ENCODE peak calls at places on chromosomes 11 and 22, in nine cellular contexts. G is lung; B is endothelial cell; R is neuronal stem cell; D is substantia nigra; J is SW 1271; S is GDM1; L is stimulated activated CD8-positive, alpha-beta memory T cell treated with anti-CD3 and anti-CD28 coated beads, Interleukin-15, amount 100 ng/mL, for 24 hours; N is activated CD4-positive, alpha-beta T cell treated with anti-CD3 and anti-CD28 coated beads, Interleukin-2, amount 50 U/mL, for 1 hour. O is an unnamed sample.

GRCh38 chr11:104892723-104893511 is 5.3 kb downstream of the CASP12 start:
- DNase-seq in G (no peak), B (no peak), R (no peak), D (no peak), J (no peak), S (no peak), L (no peak), N (no peak), O (peak)

GRCh38 chr22:23302171-23303002 is 122.1 kb downstream of the BCR start:
- DNase-seq in G (no peak), B (no peak), R (no peak), D (no peak), J (no peak), S (no peak), L (no peak), N (no peak), O (no peak)

GRCh38 chr22:32810241-32811133 is 9.0 kb downstream of the TIMP3 start:
- DNase-seq in G (no peak), B (no peak), R (no peak), D (no peak), J (no peak), S (no peak), L (no peak), N (no peak), O (peak)

GRCh38 chr11:58788355-58789023 is 56.0 kb downstream of the GLYATL2 start:
- DNase-seq in G (peak), B (peak), R (peak), D (no peak), J (peak), S (peak), L (no peak), N (peak), O (peak)

GRCh38 chr11:93605638-93606037 is 55.8 kb upstream of the CEP295 start:
- DNase-seq in G (no peak), B (no peak), R (no peak), D (no peak), J (no peak), S (no peak), L (no peak), N (no peak), O (no peak)

GRCh38 chr11:1206391-1207271 is 16.2 kb upstream of the MUC5B start:
- DNase-seq in G (no peak), B (no peak), R (no peak), D (no peak), J (no peak), S (no peak), L (no peak), N (no peak), O (no peak)

GRCh38 chr11:120226242-120226641 is 13.7 kb upstream of the POU2F3 start:
- DNase-seq in G (no peak), B (no peak), R (no peak), D (no peak), J (no peak), S (no peak), L (no peak), N (no peak), O (no peak)

GRCh38 chr11:60899021-60899936 is 7.1 kb downstream of the PRPF19 start:
- DNase-seq in G (no peak), B (peak), R (peak), D (no peak), J (peak), S (peak), L (no peak), N (no peak), O (peak)

GRCh38 chr22:19105867-19106802 is 16.1 kb downstream of the DGCR2 start:
- DNase-seq in G (no peak), B (peak), R (no peak), D (no peak), J (no peak), S (no peak), L (no peak), N (peak), O (no peak)

GRCh38 chr11:66294626-66295620 is 3.2 kb downstream of the TMEM151A start:
- DNase-seq in G (no peak), B (no peak), R (no peak), D (no peak), J (no peak), S (no peak), L (no peak), N (no peak), O (no peak)

GRCh38 chr11:86484164-86484794 is 109.6 kb downstream of the CCDC81 start:
- DNase-seq in G (no peak), B (no peak), R (no peak), D (no peak), J (peak), S (no peak), L (no peak), N (no peak), O (peak)

GRCh38 chr11:45773271-45774022 is 31.5 kb upstream of the SLC35C1 start:
- DNase-seq in G (no peak), B (no peak), R (no peak), D (no peak), J (no peak), S (no peak), L (no peak), N (no peak), O (no peak)

GRCh38 chr11:20452585-20452984 is 65.1 kb downstream of the PRMT3 start:
- DNase-seq in G (no peak), B (no peak), R (no peak), D (no peak), J (no peak), S (no peak), L (no peak), N (no peak), O (no peak)

GRCh38 chr11:24861440-24861839 is 364.6 kb downstream of the LUZP2 start:
- DNase-seq in G (no peak), B (no peak), R (no peak), D (no peak), J (no peak), S (no peak), L (no peak), N (no peak), O (no peak)

GRCh38 chr11:34650528-34650927 is 29.6 kb downstream of the EHF start:
- DNase-seq in G (peak), B (no peak), R (no peak), D (no peak), J (no peak), S (peak), L (peak), N (peak), O (peak)

GRCh38 chr22:22025320-22026156 is 43.0 kb upstream of the TOP3B start:
- DNase-seq in G (no peak), B (no peak), R (no peak), D (no peak), J (no peak), S (no peak), L (no peak), N (no peak), O (no peak)

GRCh38 chr11:61880454-61880853 is 10.9 kb downstream of the FADS3 start:
- DNase-seq in G (no peak), B (no peak), R (no peak), D (no peak), J (no peak), S (no peak), L (no peak), N (no peak), O (no peak)

GRCh38 chr11:82225502-82225901 is 508.2 kb downstream of the FAM181B start:
- DNase-seq in G (no peak), B (no peak), R (no peak), D (no peak), J (no peak), S (no peak), L (no peak), N (no peak), O (no peak)

GRCh38 chr11:35511666-35512065 is 13.8 kb downstream of the PAMR1 start:
- DNase-seq in G (no peak), B (no peak), R (no peak), D (no peak), J (no peak), S (no peak), L (no peak), N (no peak), O (peak)

GRCh38 chr22:31682751-31683150 is 20.7 kb upstream of the PISD start:
- DNase-seq in G (no peak), B (no peak), R (no peak), D (no peak), J (no peak), S (no peak), L (no peak), N (no peak), O (no peak)

GRCh38 chr11:107741044-107741823 is 29.4 kb upstream of the SLN start:
- DNase-seq in G (peak), B (peak), R (no peak), D (no peak), J (no peak), S (peak), L (no peak), N (no peak), O (peak)

GRCh38 chr11:57646756-57647303 is 2.9 kb downstream of the YPEL4 start:
- DNase-seq in G (no peak), B (no peak), R (no peak), D (no peak), J (peak), S (no peak), L (no peak), N (no peak), O (no peak)

GRCh38 chr11:3808846-3809623 is 675 bp downstream of the PGAP2 start:
- DNase-seq in G (peak), B (no peak), R (no peak), D (no peak), J (peak), S (peak), L (no peak), N (peak), O (peak)

GRCh38 chr11:72586591-72587090 is 87.6 kb downstream of the PDE2A start:
- DNase-seq in G (no peak), B (no peak), R (no peak), D (no peak), J (no peak), S (no peak), L (no peak), N (no peak), O (no peak)

GRCh38 chr22:33542153-33542552 is 378.1 kb downstream of the LARGE1 start:
- DNase-seq in G (no peak), B (no peak), R (no peak), D (no peak), J (no peak), S (no peak), L (no peak), N (no peak), O (peak)

GRCh38 chr11:19370100-19370861 is 129.5 kb upstream of the E2F8 start:
- DNase-seq in G (peak), B (no peak), R (no peak), D (no peak), J (no peak), S (no peak), L (no peak), N (no peak), O (peak)

GRCh38 chr11:16897460-16898061 is 116.7 kb downstream of the PLEKHA7 start:
- DNase-seq in G (no peak), B (no peak), R (peak), D (no peak), J (no peak), S (peak), L (no peak), N (no peak), O (no peak)

GRCh38 chr11:8722156-8722555 is 39.6 kb downstream of the RPL27A start:
- DNase-seq in G (no peak), B (no peak), R (no peak), D (no peak), J (no peak), S (no peak), L (no peak), N (no peak), O (peak)

GRCh38 chr22:39718921-39719320 is 148.4 kb downstream of the CACNA1I start:
- DNase-seq in G (no peak), B (no peak), R (no peak), D (no peak), J (no peak), S (no peak), L (no peak), N (no peak), O (no peak)

GRCh38 chr11:128324051-128324481 is 263.3 kb downstream of the ETS1 start:
- DNase-seq in G (no peak), B (no peak), R (no peak), D (no peak), J (no peak), S (no peak), L (no peak), N (no peak), O (peak)

GRCh38 chr22:25775501-25775900 is 33.5 kb downstream of the MYO18B start:
- DNase-seq in G (no peak), B (peak), R (peak), D (no peak), J (no peak), S (no peak), L (no peak), N (no peak), O (peak)

GRCh38 chr11:104118105-104118762 is 45.7 kb downstream of the PDGFD start:
- DNase-seq in G (no peak), B (no peak), R (no peak), D (no peak), J (no peak), S (no peak), L (no peak), N (no peak), O (no peak)

GRCh38 chr22:41449321-41449720 is 2.7 kb upstream of the TOB2 start:
- DNase-seq in G (no peak), B (no peak), R (no peak), D (no peak), J (no peak), S (no peak), L (no peak), N (no peak), O (no peak)

GRCh38 chr11:63897459-63898156 is 19.4 kb downstream of the RCOR2 start:
- DNase-seq in G (no peak), B (no peak), R (no peak), D (no peak), J (no peak), S (no peak), L (no peak), N (no peak), O (no peak)

GRCh38 chr11:129815596-129816461 is at the start of gene TMEM45B:
- DNase-seq in G (peak), B (peak), R (no peak), D (no peak), J (no peak), S (no peak), L (no peak), N (peak), O (no peak)

GRCh38 chr11:126963115-126963514 is 37.5 kb downstream of the KIRREL3 start:
- DNase-seq in G (no peak), B (no peak), R (no peak), D (no peak), J (no peak), S (no peak), L (no peak), N (no peak), O (no peak)

GRCh38 chr11:126701555-126701897 is 299.0 kb downstream of the KIRREL3 start:
- DNase-seq in G (no peak), B (no peak), R (no peak), D (no peak), J (no peak), S (no peak), L (no peak), N (no peak), O (no peak)

GRCh38 chr11:69052343-69053168 is 3.8 kb downstream of the TPCN2 start:
- DNase-seq in G (no peak), B (no peak), R (no peak), D (no peak), J (no peak), S (no peak), L (no peak), N (no peak), O (no peak)

GRCh38 chr22:29737251-29738117 is 17.7 kb downstream of the CABP7 start:
- DNase-seq in G (no peak), B (no peak), R (no peak), D (no peak), J (no peak), S (no peak), L (no peak), N (no peak), O (no peak)

O was measured in fibroblast of villous mesenchyme.